ENCODE peak calls at places on chromosomes 1 and 21, in eight cellular contexts. G is GDM1; O is omental fat pad; Z is stimulated activated CD4-positive, alpha-beta T cell treated with anti-CD3 and anti-CD28 coated beads, Interleukin-1b, Interleukin-23, amount 100 ng/mL, for 4 hours; R is RWPE1; K is GOT3; C is ELF-1; U is CD8-positive, alpha-beta T cell. E is an unnamed sample.

GRCh38 chr1:215487466-215487865 is 79.6 kb upstream of the KCTD3 start:
- DNase-seq in C (no peak), K (no peak), O (no peak), R (no peak), Z (no peak), U (no peak), G (no peak), E (no peak)

GRCh38 chr1:159959451-159959850 is 5.4 kb upstream of the SLAMF9 start:
- DNase-seq in K (no peak), R (peak; percentile 31), G (no peak), O (no peak), C (peak; percentile 71), Z (no peak), U (no peak), E (no peak)

GRCh38 chr1:18632711-18633427 is 2.2 kb downstream of the PAX7 start:
- DNase-seq in Z (no peak), U (no peak), O (no peak), C (peak; percentile 56), K (no peak), G (no peak), R (no peak), E (no peak)

GRCh38 chr1:161038523-161039153 is at the start of gene TSTD1:
- DNase-seq in Z (peak; percentile 81), U (peak; percentile 77), R (peak; percentile 80), K (no peak), G (no peak), C (peak; percentile 84), O (no peak), E (peak; percentile 73)

GRCh38 chr21:35573472-35574389 is 486.6 kb downstream of the SETD4 start:
- DNase-seq in Z (no peak), C (no peak), O (no peak), R (no peak), G (no peak), U (no peak), K (no peak), E (no peak)

GRCh38 chr21:46141767-46142580 is 13.4 kb downstream of the FTCD start:
- DNase-seq in G (no peak), Z (no peak), U (no peak), O (no peak), R (no peak), C (peak; percentile 38), K (no peak), E (no peak)

GRCh38 chr1:52348704-52349301 is 17.2 kb downstream of the CC2D1B start:
- DNase-seq in O (no peak), K (no peak), C (peak; percentile 78), Z (no peak), G (peak; percentile 38), R (peak; percentile 19), U (no peak), E (peak; percentile 83)

GRCh38 chr1:217067642-217068041 is 344.4 kb upstream of the ESRRG start:
- DNase-seq in K (no peak), O (no peak), Z (no peak), U (no peak), C (no peak), G (no peak), R (no peak), E (no peak)